ENCODE peak calls at places on chromosomes 12 and 14, in five cellular contexts. K is GM06990, M is WTC11, G is HFF-Myc, N is HL-60. J is an unnamed sample.

GRCh38 chr14:61296707-61297502 is 15.8 kb upstream of the TMEM30B start:
- DNase-seq in K (no peak), M (no peak), G (no peak), N (peak), J (no peak)

GRCh38 chr14:103519837-103520212 is 2.8 kb downstream of the CKB start:
- DNase-seq in K (no peak), M (no peak), G (no peak), N (no peak), J (no peak)

GRCh38 chr12:68304626-68305025 is 27.5 kb downstream of the MDM1 start:
- DNase-seq in K (no peak), M (no peak), G (no peak), N (no peak), J (no peak)

GRCh38 chr14:40630471-40630870 is 976.2 kb upstream of the LRFN5 start:
- DNase-seq in K (no peak), M (no peak), G (no peak), N (no peak), J (no peak)

GRCh38 chr12:8088574-8088973 is 6.5 kb downstream of the NECAP1 start:
- DNase-seq in K (peak), M (no peak), G (no peak), N (peak), J (peak)

GRCh38 chr12:108693186-108693585 is 38.1 kb downstream of the CORO1C start:
- DNase-seq in K (no peak), M (no peak), G (no peak), N (no peak), J (no peak)

GRCh38 chr12:132593938-132594358 is 16.4 kb downstream of the LRCOL1 start:
- DNase-seq in K (peak), M (peak), G (peak), N (peak), J (peak)

GRCh38 chr14:100677925-100678765 is 48.5 kb upstream of the DLK1 start:
- DNase-seq in K (no peak), M (no peak), G (peak), N (peak), J (no peak)

GRCh38 chr14:54549862-54550261 is 17.1 kb upstream of the SAMD4A start:
- DNase-seq in K (no peak), M (no peak), G (no peak), N (no peak), J (no peak)

GRCh38 chr14:103204852-103205540 is 81.7 kb downstream of the TNFAIP2 start:
- DNase-seq in K (no peak), M (no peak), G (no peak), N (no peak), J (no peak)

GRCh38 chr12:110704750-110705149 is 15.8 kb upstream of the HVCN1 start:
- DNase-seq in K (no peak), M (peak), G (no peak), N (no peak), J (no peak)

GRCh38 chr12:21129906-21130305 is 1.1 kb upstream of the SLCO1B1 start:
- DNase-seq in K (no peak), M (no peak), G (no peak), N (no peak), J (no peak)

GRCh38 chr14:64971890-64972785 is at the start of gene RAB15:
- DNase-seq in K (peak), M (peak), G (no peak), N (no peak), J (peak)

GRCh38 chr12:124142395-124143005 is 152.4 kb upstream of the RFLNA start:
- DNase-seq in K (no peak), M (no peak), G (no peak), N (no peak), J (no peak)

GRCh38 chr12:109910969-109911348 is 10.9 kb downstream of the TCHP start:
- DNase-seq in K (peak), M (peak), G (no peak), N (peak), J (no peak)

GRCh38 chr14:44505588-44505987 is 1.5 kb downstream of the FSCB start:
- DNase-seq in K (no peak), M (peak), G (no peak), N (peak), J (no peak)

GRCh38 chr12:87661770-87662402 is 367.3 kb downstream of the C12orf50 start:
- DNase-seq in K (no peak), M (no peak), G (no peak), N (no peak), J (no peak)

GRCh38 chr14:77183896-77184295 is 2.3 kb downstream of the TMEM63C start:
- DNase-seq in K (no peak), M (no peak), G (no peak), N (no peak), J (no peak)

GRCh38 chr14:103209054-103209453 is 85.8 kb downstream of the TNFAIP2 start:
- DNase-seq in K (no peak), M (no peak), G (no peak), N (no peak), J (no peak)

GRCh38 chr12:110073049-110073831 is 24.9 kb upstream of the C12orf76 start:
- DNase-seq in K (peak), M (no peak), G (no peak), N (no peak), J (no peak)

GRCh38 chr14:22748691-22749090 is 17.8 kb upstream of the OXA1L start:
- DNase-seq in K (peak), M (no peak), G (no peak), N (peak), J (peak)

GRCh38 chr14:100748944-100749343 is 22.3 kb downstream of the DLK1 start:
- DNase-seq in K (no peak), M (peak), G (no peak), N (no peak), J (no peak)

DNA sequence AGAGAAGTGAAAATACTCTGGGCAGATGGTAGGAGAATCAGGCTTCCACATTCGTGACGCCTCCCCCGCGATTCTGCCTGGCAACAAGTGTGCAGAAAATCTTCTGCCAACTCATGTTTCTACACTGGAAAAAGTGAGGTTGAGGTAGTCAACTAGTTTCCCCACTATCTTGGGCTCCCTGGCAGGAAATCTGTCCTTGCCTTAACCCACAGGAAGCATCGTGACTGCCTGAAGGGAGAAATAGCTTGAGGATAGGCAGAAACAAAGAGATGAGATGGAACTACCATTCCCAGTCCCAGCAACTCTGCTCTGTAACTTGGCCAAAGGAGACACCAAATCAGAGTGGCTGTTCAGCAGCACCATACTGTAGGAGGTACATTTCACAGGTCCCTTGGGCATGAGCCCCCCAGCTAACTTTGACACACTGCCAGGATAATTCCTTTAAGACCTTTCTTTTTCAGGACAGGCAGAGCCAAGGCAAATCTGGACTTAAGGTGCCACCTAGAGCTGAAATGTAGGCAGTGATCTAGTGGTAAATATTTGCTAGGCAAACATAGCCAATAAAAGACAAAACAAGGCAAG is 205.0 kb downstream of the PTPRO start:
- DNase-seq in K (no peak), M (no peak), G (no peak), N (no peak), J (no peak)
- TF ChIP-seq CTCF in K (no peak), M (no peak), G (peak), N (no peak), J (peak)

DNA sequence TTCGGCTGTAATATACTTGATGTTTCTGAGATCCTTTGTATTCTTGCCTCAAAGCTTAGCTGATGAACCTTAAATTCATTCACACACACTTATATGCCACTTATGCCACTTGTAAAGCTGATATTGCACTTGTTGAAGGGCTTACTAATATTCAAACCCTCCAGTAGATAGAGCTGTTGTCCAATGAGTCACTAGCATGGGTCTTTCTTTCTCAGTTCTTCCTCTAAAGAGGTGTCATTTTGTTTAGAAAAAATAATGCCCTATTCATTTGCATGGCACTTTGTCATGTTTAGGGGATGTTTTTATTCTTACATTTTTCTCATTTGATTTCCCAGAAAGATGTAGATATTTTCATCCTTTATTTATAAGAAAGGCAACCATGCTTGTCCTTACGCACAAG is 56.4 kb downstream of the MON2 start:
- DNase-seq in K (no peak), M (no peak), G (no peak), N (no peak), J (no peak)
- TF ChIP-seq CTCF in K (peak), M (no peak), G (no peak), N (no peak), J (peak)

DNA sequence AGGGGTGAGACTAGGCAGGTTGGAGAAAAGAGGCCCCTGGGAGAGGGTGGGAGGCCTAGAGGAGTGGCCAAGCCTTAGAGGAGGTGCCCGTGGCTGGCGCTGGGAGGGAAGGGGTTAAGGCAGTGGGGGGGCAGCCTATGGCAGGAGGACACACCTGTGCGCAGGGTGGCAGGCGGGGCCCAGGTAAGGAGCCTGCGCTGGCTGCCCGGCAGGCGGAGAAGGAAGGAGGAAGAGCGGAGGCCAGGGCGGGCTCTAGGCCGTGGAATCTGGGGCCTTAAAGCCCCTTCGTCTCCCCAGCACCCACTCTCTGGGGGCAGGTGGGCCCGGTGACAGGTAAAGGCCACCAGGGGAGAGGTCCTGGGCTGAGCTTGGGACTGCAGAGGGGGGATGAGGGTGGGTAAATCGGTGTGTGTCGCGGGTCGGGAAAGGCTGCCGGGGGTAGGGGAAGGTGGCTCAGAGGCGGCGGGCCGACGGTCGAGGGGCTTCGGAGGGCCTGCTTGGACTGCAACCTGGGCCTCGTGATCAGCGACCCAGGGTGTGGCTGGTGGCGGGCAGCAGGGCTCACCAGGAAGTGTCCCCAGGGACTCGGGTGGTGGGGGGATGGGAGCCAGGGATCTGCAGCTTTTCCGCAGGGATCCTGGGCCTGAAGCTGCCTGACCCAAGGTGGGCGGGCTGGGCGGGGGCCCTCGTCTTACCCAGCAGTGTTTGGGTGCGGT is 7.3 kb downstream of the PHB2 start:
- DNase-seq in K (no peak), M (peak), G (no peak), N (no peak), J (no peak)
- TF ChIP-seq CTCF in K (no peak), M (no peak), G (no peak), N (no peak), J (no peak)

DNA sequence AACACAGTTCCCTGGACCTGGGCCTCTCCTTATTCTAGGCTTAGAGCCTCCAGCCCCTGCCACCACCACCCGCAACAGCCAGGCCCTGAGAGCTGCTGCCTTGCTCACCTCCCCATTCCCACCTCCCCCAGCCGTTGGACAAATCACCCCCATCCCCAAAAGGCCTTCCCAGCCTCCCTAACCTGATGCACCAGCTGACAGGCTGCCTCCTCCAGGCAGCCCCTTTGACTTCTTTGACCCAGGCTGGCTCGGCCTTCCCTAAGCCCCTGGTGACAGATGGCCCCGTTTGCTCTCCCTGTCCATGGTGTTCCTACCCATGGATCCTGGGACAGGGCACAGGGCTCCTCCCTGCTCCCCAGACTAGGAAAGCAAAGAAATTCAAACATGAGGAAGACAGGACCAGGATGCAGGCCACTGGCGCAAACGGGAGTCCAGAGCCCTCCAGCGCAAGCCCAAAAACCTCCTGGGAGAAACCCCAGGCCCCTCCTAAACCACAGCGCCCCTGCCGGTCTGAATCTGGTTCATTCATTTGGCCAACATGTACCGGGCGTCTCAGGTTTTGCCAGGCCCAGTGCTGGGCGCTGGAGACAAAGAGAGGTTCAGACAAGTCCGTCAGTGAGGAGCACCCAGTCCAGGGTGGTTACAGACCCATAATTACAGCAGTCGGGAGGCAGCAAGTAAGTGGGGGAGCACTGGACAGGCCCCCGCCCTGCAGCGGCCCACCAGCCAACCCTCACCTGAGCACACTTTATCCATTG is 2.4 kb downstream of the AKT1 start:
- DNase-seq in K (no peak), M (peak), G (no peak), N (no peak), J (no peak)
- TF ChIP-seq CTCF in K (no peak), M (peak), G (no peak), N (no peak), J (no peak)

GRCh38 chr12:102484732-102485069 is 4.3 kb upstream of the IGF1 start:
- DNase-seq in K (no peak), M (no peak), G (no peak), N (no peak), J (no peak)
- TF ChIP-seq CTCF in K (no peak), M (no peak), G (no peak), N (no peak), J (no peak)

GRCh38 chr12:77842430-77842829 is 11.7 kb downstream of the NAV3 start:
- DNase-seq in K (no peak), M (no peak), G (no peak), N (no peak), J (no peak)
- TF ChIP-seq CTCF in K (no peak), M (no peak), G (no peak), N (no peak), J (no peak)

DNA sequence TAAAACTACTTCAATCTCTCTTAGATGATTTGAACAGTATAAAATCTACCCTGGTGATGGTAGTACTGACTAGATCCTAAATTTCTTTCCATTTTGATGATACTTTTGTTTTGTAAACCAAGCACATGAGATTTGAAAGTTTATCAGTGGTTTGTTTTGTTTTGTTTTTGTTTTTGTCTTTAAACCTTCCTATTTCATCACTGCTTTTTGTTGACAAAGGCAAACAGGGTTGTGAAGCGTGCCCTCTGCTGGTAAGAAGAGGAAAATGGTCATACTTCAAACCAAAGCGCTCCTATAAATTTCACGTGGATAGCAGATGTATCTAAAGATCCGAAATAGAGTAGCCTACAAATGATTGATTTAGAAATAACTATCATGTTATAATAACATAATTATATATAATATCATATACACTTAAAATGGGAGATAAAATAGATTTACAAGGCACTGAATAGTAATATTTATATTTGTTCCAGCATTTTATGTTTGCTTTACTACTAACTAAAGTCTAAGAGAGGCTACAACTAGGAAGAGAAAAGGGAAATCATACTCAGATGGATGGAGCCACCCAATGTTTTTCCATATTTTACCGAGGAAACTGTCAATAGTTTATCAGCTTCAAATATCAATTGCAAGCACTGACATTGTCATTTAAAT is 254.0 kb upstream of the USP15 start:
- DNase-seq in K (no peak), M (peak), G (peak), N (peak), J (peak)
- TF ChIP-seq CTCF in K (peak), M (peak), G (peak), N (peak), J (peak)

DNA sequence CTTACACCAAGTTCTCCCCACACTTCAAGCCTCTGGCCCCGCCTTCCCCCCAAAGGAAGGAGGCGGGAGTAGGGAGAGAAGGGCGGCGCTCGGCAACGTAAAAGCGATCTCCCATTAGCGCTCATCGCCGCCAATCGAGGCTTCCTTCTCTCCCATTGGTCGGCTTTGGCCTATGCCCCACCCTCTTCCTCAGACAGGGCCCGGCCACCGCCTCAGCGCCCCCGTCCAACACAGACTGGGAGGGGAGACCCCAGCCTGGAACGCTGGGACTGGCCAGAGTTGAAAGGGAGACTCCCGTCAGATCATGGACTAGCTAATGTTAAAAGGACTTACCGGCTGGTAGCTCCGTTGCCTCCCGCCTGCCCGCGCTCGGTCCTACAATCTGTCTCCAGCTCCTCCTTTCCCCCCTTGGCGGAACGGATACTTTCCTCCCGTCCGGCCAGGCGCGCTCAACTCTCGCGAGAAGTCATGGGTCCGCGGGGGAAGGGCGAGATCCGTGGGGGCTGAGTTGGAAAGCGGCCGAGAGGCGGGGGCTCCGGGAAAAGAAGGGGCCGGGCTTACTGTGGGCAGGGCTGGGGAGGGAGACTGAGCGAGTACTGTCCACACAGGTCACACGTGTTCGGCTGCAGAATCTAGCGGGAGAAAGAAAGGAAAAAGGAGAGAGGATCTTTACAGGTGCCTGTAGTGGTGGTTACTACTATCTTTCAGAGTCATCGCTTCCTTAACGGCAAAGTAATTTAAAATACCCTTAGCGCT is at the start of gene ATF7:
- DNase-seq in K (peak), M (peak), G (peak), N (peak), J (peak)
- TF ChIP-seq CTCF in K (no peak), M (no peak), G (no peak), N (no peak), J (no peak)

DNA sequence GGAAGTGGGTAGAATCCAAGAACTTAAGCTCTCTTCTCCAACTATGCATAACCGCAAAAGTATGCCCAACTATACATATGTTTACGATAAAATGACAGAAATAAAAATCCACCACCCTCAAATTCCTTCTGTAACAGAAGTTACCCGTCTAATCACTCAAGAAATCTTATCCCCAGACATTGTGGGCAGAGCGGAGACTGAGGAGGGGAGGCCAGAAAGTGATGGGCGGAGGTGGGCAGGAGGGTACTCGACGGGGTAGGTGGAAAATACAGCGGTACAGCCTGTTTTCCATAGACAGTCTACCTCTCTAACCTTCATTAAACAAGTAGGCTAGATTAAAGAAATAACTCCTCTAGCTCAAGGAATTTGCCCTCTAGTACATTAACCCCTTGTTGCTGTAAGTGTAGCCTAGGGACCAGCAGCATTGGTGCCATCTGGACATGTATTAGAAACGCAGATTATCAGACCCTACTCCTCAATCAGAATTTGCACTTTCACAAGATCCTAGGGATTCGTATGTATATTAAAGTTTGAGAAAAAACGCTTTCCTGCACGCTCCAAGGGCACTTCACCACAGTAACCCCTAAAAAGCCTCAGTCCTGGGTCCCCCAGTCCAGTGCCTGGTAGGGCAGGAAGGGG is 597 bp downstream of the DEPDC4 start:
- DNase-seq in K (no peak), M (no peak), G (no peak), N (no peak), J (no peak)
- TF ChIP-seq CTCF in K (no peak), M (no peak), G (no peak), N (no peak), J (no peak)

J was measured in GM13977.